ENCODE peak calls at places on chromosomes 5 and 9, in five cellular contexts. O is IMR-90, K is cardiac muscle cell, R is fibroblast of lung, U is left ventricle myocardium inferior. W is an unnamed sample. For H3K9me3 and H3K36me3, the result is how much of the 10 kb centered on the place peaks cover.

GRCh38 chr5:621341-621761 is 9.2 kb downstream of the CEP72 start:
- DNase-seq in U (no peak), K (no peak), R (no peak), O (no peak), W (no peak)

GRCh38 chr9:115104908-115105307 is 13.0 kb downstream of the TNC start:
- DNase-seq in O (peak), K (no peak), R (peak), U (no peak), W (no peak)

GRCh38 chr5:133925866-133926488 is 42.4 kb downstream of the C5orf15 start:
- DNase-seq in K (no peak), O (peak), U (no peak), R (no peak), W (no peak)

GRCh38 chr5:122192883-122193496 is 63.6 kb downstream of the ZNF474 start:
- DNase-seq in U (no peak), R (peak), K (peak), O (peak), W (no peak)

GRCh38 chr5:30041831-30042385 is 1151.6 kb upstream of the CDH6 start:
- DNase-seq in K (no peak), R (no peak), O (no peak), U (no peak), W (no peak)

GRCh38 chr5:158676642-158677489 is 422.9 kb downstream of the EBF1 start:
- DNase-seq in O (no peak), U (no peak), R (no peak), K (peak), W (no peak)

GRCh38 chr9:134653259-134654009 is 11.8 kb downstream of the COL5A1 start:
- DNase-seq in K (no peak), U (peak), R (no peak), O (no peak), W (peak)

GRCh38 chr5:96718635-96719077 is 56.5 kb downstream of the CAST start:
- DNase-seq in O (no peak), U (peak), K (no peak), R (no peak), W (peak)

GRCh38 chr5:78671609-78672008 is 23.0 kb upstream of the LHFPL2 start:
- DNase-seq in K (no peak), U (no peak), R (peak), O (no peak), W (no peak)

GRCh38 chr9:80492221-80492620 is 920.5 kb downstream of the TLE4 start:
- DNase-seq in K (peak), U (peak), O (peak), R (peak), W (no peak)

GRCh38 chr9:69949396-69949795 is 94.3 kb upstream of the MAMDC2 start:
- DNase-seq in O (peak), R (peak), U (no peak), K (no peak), W (no peak)

GRCh38 chr9:69443178-69443577 is 118.2 kb downstream of the ENTREP1 start:
- DNase-seq in O (no peak), U (no peak), K (no peak), R (no peak), W (no peak)

GRCh38 chr5:180251141-180251540 is 40.7 kb downstream of the MAPK9 start:
- DNase-seq in O (no peak), K (no peak), U (no peak), R (no peak), W (no peak)
- H3K9me3 ChIP-seq in O (half or more), K (under half), U (half or more), R (under half), W (under half)

DNA sequence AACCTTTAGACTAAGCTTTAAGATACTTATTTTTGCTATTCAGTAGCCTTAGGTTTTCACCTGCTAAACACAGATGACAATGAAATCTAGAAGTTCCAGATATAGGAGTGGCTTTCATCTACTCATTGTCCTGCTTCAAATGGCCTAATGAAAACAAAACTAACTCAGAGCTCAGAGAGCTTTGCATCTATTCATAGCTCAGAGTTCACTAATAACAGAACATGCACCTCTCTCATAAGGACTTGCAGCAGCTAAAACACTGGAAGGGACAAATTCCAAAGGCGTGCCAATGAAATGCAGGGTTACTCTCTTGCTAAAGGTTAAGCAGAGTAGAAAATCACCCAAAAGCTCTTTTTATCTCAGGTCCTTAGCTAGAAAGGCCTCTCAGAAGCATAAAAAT is 29.0 kb downstream of the SLC31A2 start:
- DNase-seq in O (no peak), K (no peak), U (no peak), R (no peak), W (no peak)
- H3K36me3 ChIP-seq in O (under half), K (half or more), U (half or more), R (under half), W (under half)

GRCh38 chr9:137251490-137252268 is 593 bp downstream of the STPG3 start:
- DNase-seq in U (no peak), K (no peak), R (no peak), O (no peak), W (no peak)

GRCh38 chr9:137250329-137251193 is 525 bp upstream of the STPG3 start:
- DNase-seq in O (no peak), K (no peak), U (peak), R (no peak), W (no peak)

GRCh38 chr9:137253717-137254623 is 1.2 kb upstream of the NELFB start:
- DNase-seq in K (no peak), O (no peak), U (no peak), R (no peak), W (no peak)

GRCh38 chr9:137252555-137253506 is 1.7 kb downstream of the STPG3 start:
- DNase-seq in U (no peak), O (no peak), R (no peak), K (peak), W (no peak)

GRCh38 chr9:137251194-137251461 is at the start of gene STPG3:
- DNase-seq in O (no peak), K (no peak), R (no peak), U (no peak), W (no peak)
- H3K27ac ChIP-seq in O (no peak), K (no peak), R (no peak), U (peak), W (no peak)

GRCh38 chr9:110928604-110929003 is 109.7 kb downstream of the LPAR1 start:
- DNase-seq in K (no peak), O (peak), U (no peak), R (peak), W (no peak)
- H3K9me3 ChIP-seq in K (under half), O (under half), U (under half), R (under half), W (under half)

GRCh38 chr9:97668485-97668884 is 28.7 kb downstream of the XPA start:
- DNase-seq in U (no peak), R (no peak), K (no peak), O (no peak), W (no peak)
- H3K36me3 ChIP-seq in U (half or more), R (under half), K (half or more), O (half or more), W (under half)

GRCh38 chr5:58455066-58455465 is 4.8 kb downstream of the PLK2 start:
- DNase-seq in U (no peak), O (peak), R (no peak), K (peak), W (no peak)
- H3K27ac ChIP-seq in U (peak), O (no peak), R (no peak), K (no peak), W (no peak)

DNA sequence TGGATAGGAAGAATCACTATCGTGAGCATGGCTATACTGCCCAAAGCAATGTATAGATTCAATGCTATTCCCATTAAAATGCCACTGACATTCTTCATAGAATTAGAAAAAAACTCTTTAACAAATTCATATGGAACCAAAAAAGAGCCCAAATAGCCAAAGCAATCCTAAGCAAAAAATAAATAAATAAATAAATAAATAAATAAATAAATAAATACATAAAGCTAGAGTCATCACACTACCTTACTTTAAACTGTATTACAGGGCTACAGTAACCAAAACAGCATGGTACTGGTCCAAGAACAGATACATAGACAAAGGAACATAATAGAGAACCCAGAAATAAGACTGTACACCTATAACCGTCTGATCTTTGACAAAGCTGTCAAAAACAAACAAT is 180.4 kb upstream of the CDKN2B start:
- DNase-seq in R (no peak), U (no peak), O (no peak), K (no peak), W (no peak)
- H3K9me3 ChIP-seq in R (under half), U (under half), O (under half), K (under half), W (under half)

GRCh38 chr5:40832345-40832744 is 2.7 kb downstream of the RPL37 start:
- DNase-seq in U (no peak), R (no peak), O (peak), K (no peak), W (no peak)
- H3K36me3 ChIP-seq in U (half or more), R (under half), O (half or more), K (half or more), W (under half)

GRCh38 chr5:148988328-148988727 is 74.5 kb downstream of the SH3TC2 start:
- DNase-seq in O (no peak), K (no peak), U (no peak), R (no peak), W (no peak)
- H3K27ac ChIP-seq in O (no peak), K (no peak), U (no peak), R (no peak), W (no peak)